ENCODE peak calls at places on chromosomes 12 and 14, in five cellular contexts. One of them, this sample, is unnamed.

GRCh38 chr14:89616425-89617141 is 199.6 kb upstream of the FOXN3 start:
- DNase-seq in kidney: no peak
- DNase-seq in GM23248: peak
- DNase-seq in astrocyte: no peak
- DNase-seq in psoas muscle: no peak
- DNase-seq in this sample: peak

GRCh38 chr12:65182012-65182739 is 12.8 kb downstream of the LEMD3 start:
- DNase-seq in astrocyte: no peak
- DNase-seq in psoas muscle: no peak
- DNase-seq in kidney: no peak
- DNase-seq in GM23248: no peak
- DNase-seq in this sample: no peak

GRCh38 chr14:45838597-45838996 is 585.6 kb upstream of the MIS18BP1 start:
- DNase-seq in kidney: no peak
- DNase-seq in astrocyte: no peak
- DNase-seq in psoas muscle: no peak
- DNase-seq in GM23248: peak
- DNase-seq in this sample: no peak

GRCh38 chr14:23242076-23242475 is 4.3 kb downstream of the RNF212B start:
- DNase-seq in astrocyte: no peak
- DNase-seq in GM23248: no peak
- DNase-seq in kidney: no peak
- DNase-seq in psoas muscle: no peak
- DNase-seq in this sample: no peak

GRCh38 chr12:15693233-15693911 is 95.8 kb downstream of the EPS8 start:
- DNase-seq in psoas muscle: no peak
- DNase-seq in kidney: no peak
- DNase-seq in GM23248: peak
- DNase-seq in astrocyte: peak
- DNase-seq in this sample: no peak

GRCh38 chr14:53630336-53630735 is 326.3 kb downstream of the BMP4 start:
- DNase-seq in astrocyte: peak
- DNase-seq in kidney: no peak
- DNase-seq in psoas muscle: no peak
- DNase-seq in GM23248: no peak
- DNase-seq in this sample: no peak

GRCh38 chr12:52132754-52133161 is 53.3 kb downstream of the SMIM41 start:
- DNase-seq in GM23248: peak
- DNase-seq in astrocyte: no peak
- DNase-seq in kidney: no peak
- DNase-seq in psoas muscle: no peak
- DNase-seq in this sample: no peak

GRCh38 chr12:47139010-47139681 is 59.4 kb upstream of the AMIGO2 start:
- DNase-seq in kidney: no peak
- DNase-seq in psoas muscle: no peak
- DNase-seq in astrocyte: no peak
- DNase-seq in GM23248: no peak
- DNase-seq in this sample: no peak

GRCh38 chr12:5589055-5589454 is 157.1 kb downstream of the NTF3 start:
- DNase-seq in astrocyte: no peak
- DNase-seq in psoas muscle: no peak
- DNase-seq in GM23248: no peak
- DNase-seq in kidney: no peak
- DNase-seq in this sample: no peak

GRCh38 chr12:6396031-6396430 is 12.1 kb downstream of the LTBR start:
- DNase-seq in astrocyte: no peak
- DNase-seq in GM23248: no peak
- DNase-seq in psoas muscle: no peak
- DNase-seq in kidney: no peak
- DNase-seq in this sample: no peak

GRCh38 chr12:130084359-130084758 is 77.9 kb upstream of the FZD10 start:
- DNase-seq in kidney: no peak
- DNase-seq in GM23248: no peak
- DNase-seq in astrocyte: no peak
- DNase-seq in psoas muscle: no peak
- DNase-seq in this sample: no peak

GRCh38 chr12:54377797-54378515 is 6.6 kb downstream of the ZNF385A start:
- DNase-seq in GM23248: no peak
- DNase-seq in psoas muscle: no peak
- DNase-seq in kidney: no peak
- DNase-seq in astrocyte: no peak
- DNase-seq in this sample: no peak
- H3K4me3 ChIP-seq in GM23248: peak
- H3K4me3 ChIP-seq in psoas muscle: peak
- H3K4me3 ChIP-seq in kidney: no peak
- H3K4me3 ChIP-seq in astrocyte: no peak
- H3K4me3 ChIP-seq in this sample: no peak

DNA sequence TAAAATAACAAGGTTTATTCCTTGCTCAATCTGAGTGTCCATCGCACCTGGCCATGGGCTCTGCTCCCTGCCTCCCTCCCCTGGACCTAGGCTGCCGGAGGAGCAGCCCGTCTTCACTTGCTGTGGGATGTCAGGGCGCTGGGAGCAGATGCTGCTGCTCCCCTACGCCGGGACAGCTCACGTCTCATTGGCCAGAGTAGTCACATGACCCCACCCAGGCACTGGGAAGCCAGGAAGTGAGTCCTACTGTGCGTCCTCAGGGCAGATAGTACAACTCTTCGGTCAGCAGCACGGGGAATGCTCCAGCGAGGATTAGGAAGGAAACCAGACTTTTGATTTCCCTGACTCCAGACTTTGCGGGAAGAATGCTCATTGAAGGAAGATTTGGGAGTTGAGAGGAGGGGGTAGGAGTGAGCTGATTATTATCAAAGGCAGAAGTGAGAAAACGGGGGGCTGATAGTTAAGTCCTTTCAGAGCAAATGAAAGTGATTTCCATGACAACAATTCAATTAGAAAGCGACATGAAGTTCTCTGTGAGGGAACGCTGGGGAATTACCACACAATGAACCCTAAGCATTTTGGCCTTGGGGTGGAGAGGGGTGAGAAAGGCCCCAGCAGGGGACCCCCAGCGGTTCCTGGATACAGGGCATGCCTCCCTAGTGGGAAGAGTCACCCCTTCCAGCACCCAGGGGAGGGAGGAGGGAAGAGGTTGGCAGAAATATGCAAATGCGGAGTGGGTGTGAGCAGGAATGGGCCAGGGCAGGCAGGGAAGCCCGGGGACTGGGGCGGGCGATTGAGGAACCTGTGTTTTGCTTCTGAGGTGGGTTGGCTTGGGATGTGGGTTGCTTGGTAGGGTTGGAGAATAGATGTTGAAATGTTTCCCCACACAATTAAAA is 215.5 kb downstream of the AACS start:
- DNase-seq in kidney: no peak
- DNase-seq in psoas muscle: no peak
- DNase-seq in GM23248: no peak
- DNase-seq in astrocyte: no peak
- DNase-seq in this sample: no peak
- H3K4me3 ChIP-seq in kidney: no peak
- H3K4me3 ChIP-seq in psoas muscle: no peak
- H3K4me3 ChIP-seq in GM23248: no peak
- H3K4me3 ChIP-seq in astrocyte: no peak
- H3K4me3 ChIP-seq in this sample: no peak

GRCh38 chr12:101642115-101643067 is 47.6 kb downstream of the MYBPC1 start:
- DNase-seq in astrocyte: no peak
- DNase-seq in GM23248: no peak
- DNase-seq in psoas muscle: no peak
- DNase-seq in kidney: peak
- DNase-seq in this sample: peak
- H3K4me3 ChIP-seq in astrocyte: peak
- H3K4me3 ChIP-seq in GM23248: no peak
- H3K4me3 ChIP-seq in psoas muscle: no peak
- H3K4me3 ChIP-seq in kidney: peak
- H3K4me3 ChIP-seq in this sample: no peak

DNA sequence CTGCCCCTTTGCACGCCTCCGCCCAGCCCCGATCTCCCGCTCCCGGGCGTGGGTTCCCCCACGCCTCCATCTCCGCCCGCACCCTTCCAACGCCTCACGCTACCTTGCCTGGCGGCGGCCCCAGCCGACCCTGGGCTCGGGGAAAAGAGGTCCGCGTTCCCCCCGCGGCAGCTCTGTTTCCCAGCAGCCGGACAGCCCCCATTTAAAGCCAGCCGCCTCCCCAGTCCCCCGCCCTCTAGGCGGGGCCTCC is at the start of gene PRIMA1:
- DNase-seq in psoas muscle: peak
- DNase-seq in GM23248: no peak
- DNase-seq in astrocyte: no peak
- DNase-seq in kidney: no peak
- DNase-seq in this sample: no peak
- H3K4me3 ChIP-seq in psoas muscle: peak
- H3K4me3 ChIP-seq in GM23248: peak
- H3K4me3 ChIP-seq in astrocyte: no peak
- H3K4me3 ChIP-seq in kidney: peak
- H3K4me3 ChIP-seq in this sample: no peak

DNA sequence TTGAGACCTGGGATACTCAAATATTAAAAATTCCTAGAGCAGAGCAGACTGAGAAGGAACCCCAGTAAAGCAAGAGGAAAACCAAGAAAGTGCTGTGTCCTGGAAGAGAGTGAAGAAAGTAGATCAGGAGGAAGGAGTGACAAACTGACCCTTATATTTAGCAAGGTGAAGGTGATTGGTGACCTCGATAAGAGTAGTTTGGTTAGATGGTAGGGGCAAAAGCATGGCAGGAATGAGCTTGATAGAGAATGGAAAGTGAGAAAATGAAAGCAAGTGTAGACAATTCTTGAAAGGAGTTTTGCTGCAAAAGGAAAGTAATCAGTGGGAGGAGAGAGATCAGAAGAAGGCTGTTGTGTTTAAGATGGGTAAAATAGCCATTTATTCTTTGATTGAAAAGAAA is 51.1 kb downstream of the RASSF8 start:
- DNase-seq in kidney: no peak
- DNase-seq in psoas muscle: no peak
- DNase-seq in astrocyte: no peak
- DNase-seq in GM23248: no peak
- DNase-seq in this sample: no peak
- H3K4me3 ChIP-seq in kidney: no peak
- H3K4me3 ChIP-seq in psoas muscle: no peak
- H3K4me3 ChIP-seq in astrocyte: no peak
- H3K4me3 ChIP-seq in GM23248: no peak
- H3K4me3 ChIP-seq in this sample: no peak

GRCh38 chr12:92167075-92167474 is 21.4 kb upstream of the BTG1 start:
- DNase-seq in kidney: no peak
- DNase-seq in astrocyte: no peak
- DNase-seq in GM23248: no peak
- DNase-seq in psoas muscle: no peak
- DNase-seq in this sample: no peak
- H3K4me3 ChIP-seq in kidney: no peak
- H3K4me3 ChIP-seq in astrocyte: no peak
- H3K4me3 ChIP-seq in GM23248: no peak
- H3K4me3 ChIP-seq in psoas muscle: no peak
- H3K4me3 ChIP-seq in this sample: no peak

GRCh38 chr12:128316078-128316477 is 49.1 kb downstream of the TMEM132C start:
- DNase-seq in GM23248: no peak
- DNase-seq in psoas muscle: no peak
- DNase-seq in astrocyte: no peak
- DNase-seq in kidney: no peak
- DNase-seq in this sample: no peak
- H3K4me3 ChIP-seq in GM23248: no peak
- H3K4me3 ChIP-seq in psoas muscle: no peak
- H3K4me3 ChIP-seq in astrocyte: no peak
- H3K4me3 ChIP-seq in kidney: no peak
- H3K4me3 ChIP-seq in this sample: no peak

GRCh38 chr12:10719482-10719881 is 3.6 kb downstream of the YBX3 start:
- DNase-seq in astrocyte: no peak
- DNase-seq in psoas muscle: peak
- DNase-seq in kidney: no peak
- DNase-seq in GM23248: no peak
- DNase-seq in this sample: no peak
- H3K4me3 ChIP-seq in astrocyte: no peak
- H3K4me3 ChIP-seq in psoas muscle: peak
- H3K4me3 ChIP-seq in kidney: peak
- H3K4me3 ChIP-seq in GM23248: peak
- H3K4me3 ChIP-seq in this sample: no peak

DNA sequence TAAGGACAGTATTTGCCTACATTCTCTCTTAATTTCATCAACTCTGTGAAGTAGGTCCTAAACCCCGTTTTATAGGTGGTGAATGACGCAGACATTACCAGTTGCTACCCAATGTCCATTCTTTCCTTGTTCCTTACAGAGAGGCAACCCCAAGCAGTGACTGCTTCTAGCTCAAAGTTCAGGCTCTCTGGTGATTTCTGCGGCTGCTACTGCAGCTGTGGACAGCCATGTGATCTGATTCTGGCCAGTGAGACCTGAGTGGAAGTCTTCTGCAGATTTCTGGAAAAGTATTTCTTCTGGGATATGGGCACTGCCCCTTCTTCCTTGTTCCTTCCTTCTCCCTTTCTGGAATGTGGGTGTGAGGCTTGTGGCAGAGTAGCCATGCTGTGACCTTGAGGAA is 82.9 kb downstream of the ARF6 start:
- DNase-seq in psoas muscle: no peak
- DNase-seq in GM23248: no peak
- DNase-seq in kidney: no peak
- DNase-seq in astrocyte: no peak
- DNase-seq in this sample: no peak
- H3K4me3 ChIP-seq in psoas muscle: no peak
- H3K4me3 ChIP-seq in GM23248: no peak
- H3K4me3 ChIP-seq in kidney: no peak
- H3K4me3 ChIP-seq in astrocyte: no peak
- H3K4me3 ChIP-seq in this sample: no peak

GRCh38 chr12:1839956-1840550 is 19.7 kb downstream of the LRTM2 start:
- DNase-seq in kidney: no peak
- DNase-seq in psoas muscle: no peak
- DNase-seq in astrocyte: no peak
- DNase-seq in GM23248: no peak
- DNase-seq in this sample: no peak
- H3K4me3 ChIP-seq in kidney: no peak
- H3K4me3 ChIP-seq in psoas muscle: no peak
- H3K4me3 ChIP-seq in astrocyte: no peak
- H3K4me3 ChIP-seq in GM23248: no peak
- H3K4me3 ChIP-seq in this sample: no peak